ENCODE peak calls at places on chromosome 10, in ten cellular contexts. M, R, Q, F, I, O, V, A, X and N are unnamed samples.

GRCh38 chr10:87930929-87931835 is 67.8 kb downstream of the PTEN start:
- DNase-seq in M (no peak), R (no peak), Q (no peak), F (no peak), I (no peak), O (no peak), V (no peak), A (no peak), X (no peak), N (no peak)

GRCh38 chr10:44618910-44619309 is 234.0 kb upstream of the CXCL12 start:
- DNase-seq in M (no peak), R (no peak), Q (no peak), F (no peak), I (no peak), O (no peak), V (no peak), A (no peak), X (no peak), N (no peak)

GRCh38 chr10:132570771-132571564 is 33.4 kb downstream of the INPP5A start:
- DNase-seq in M (no peak), R (no peak), Q (peak; percentile 74), F (peak; percentile 13), I (no peak), O (peak; percentile 93), V (no peak), A (no peak), X (peak; percentile 81), N (no peak)

GRCh38 chr10:60480865-60481563 is 91.3 kb upstream of the ANK3 start:
- DNase-seq in M (peak; percentile 42), R (peak; percentile 34), Q (peak; percentile 75), F (no peak), I (no peak), O (no peak), V (peak; percentile 81), A (no peak), X (no peak), N (peak; percentile 71)

GRCh38 chr10:114720685-114721278 is 62.7 kb upstream of the ABLIM1 start:
- DNase-seq in M (no peak), R (no peak), Q (no peak), F (no peak), I (no peak), O (no peak), V (no peak), A (no peak), X (no peak), N (no peak)

GRCh38 chr10:11234857-11235640 is 217.4 kb downstream of the CELF2 start:
- DNase-seq in M (no peak), R (no peak), Q (no peak), F (no peak), I (no peak), O (no peak), V (no peak), A (no peak), X (no peak), N (no peak)

GRCh38 chr10:119654540-119654939 is 3.4 kb downstream of the BAG3 start:
- DNase-seq in M (no peak), R (peak; percentile 39), Q (peak; percentile 89), F (no peak), I (no peak), O (no peak), V (no peak), A (no peak), X (no peak), N (no peak)

GRCh38 chr10:52818019-52818418 is 45.4 kb upstream of the MBL2 start:
- DNase-seq in M (no peak), R (no peak), Q (no peak), F (no peak), I (no peak), O (no peak), V (peak; percentile 25), A (no peak), X (no peak), N (peak; percentile 27)

GRCh38 chr10:69913586-69913985 is 111.9 kb downstream of the COL13A1 start:
- DNase-seq in M (no peak), R (no peak), Q (no peak), F (peak; percentile 48), I (no peak), O (no peak), V (no peak), A (no peak), X (no peak), N (no peak)

GRCh38 chr10:113142601-113143000 is 192.6 kb downstream of the TCF7L2 start:
- DNase-seq in M (no peak), R (no peak), Q (no peak), F (no peak), I (no peak), O (no peak), V (no peak), A (no peak), X (no peak), N (no peak)

GRCh38 chr10:113138937-113139585 is 189.0 kb downstream of the TCF7L2 start:
- DNase-seq in M (no peak), R (no peak), Q (no peak), F (no peak), I (no peak), O (no peak), V (no peak), A (no peak), X (no peak), N (no peak)

GRCh38 chr10:113135025-113135424 is 185.0 kb downstream of the TCF7L2 start:
- DNase-seq in M (no peak), R (no peak), Q (no peak), F (no peak), I (no peak), O (no peak), V (no peak), A (no peak), X (no peak), N (no peak)

GRCh38 chr10:113140612-113141011 is 190.6 kb downstream of the TCF7L2 start:
- DNase-seq in M (no peak), R (no peak), Q (no peak), F (no peak), I (no peak), O (no peak), V (no peak), A (no peak), X (no peak), N (no peak)

GRCh38 chr10:113139695-113140094 is 189.6 kb downstream of the TCF7L2 start:
- DNase-seq in M (no peak), R (no peak), Q (no peak), F (no peak), I (no peak), O (no peak), V (peak; percentile 37), A (no peak), X (no peak), N (no peak)
- TF ChIP-seq CTCF in M (peak; percentile 17), R (no peak), Q (no peak), F (no peak), I (no peak), O (no peak), V (peak; percentile 47), A (peak; percentile 16), X (no peak), N (peak; percentile 60)

DNA sequence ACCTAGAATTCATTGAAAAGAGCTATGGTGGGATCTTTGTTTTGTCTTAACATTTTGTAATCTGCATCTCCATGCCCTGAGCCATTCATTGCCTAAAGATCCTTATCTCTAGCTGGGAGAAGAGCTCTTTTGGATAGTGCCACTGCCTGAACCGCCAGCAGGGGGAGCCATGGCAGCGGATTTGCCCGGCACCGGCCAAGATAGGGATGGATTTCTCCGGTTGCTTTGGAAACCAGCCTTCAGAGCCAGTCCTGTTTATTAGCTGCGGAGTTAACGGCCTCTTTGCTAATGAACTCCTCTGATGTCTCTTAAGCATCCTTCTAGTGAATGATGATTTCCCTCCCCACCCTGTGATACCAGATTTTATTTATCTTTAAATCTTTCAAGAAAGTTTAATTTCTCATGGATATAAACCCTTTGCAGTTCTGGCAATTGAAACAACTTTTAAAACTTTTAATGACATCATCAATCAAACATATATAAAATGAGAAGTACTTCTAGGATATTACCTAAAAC is 58.2 kb upstream of the LYZL2 start:
- DNase-seq in M (peak; percentile 76), R (peak; percentile 71), Q (peak; percentile 32), F (peak; percentile 96), I (peak; percentile 68), O (peak; percentile 93), V (peak; percentile 78), A (no peak), X (peak; percentile 73), N (peak; percentile 39)
- TF ChIP-seq CTCF in M (peak; percentile 78), R (peak; percentile 92), Q (peak; percentile 61), F (peak; percentile 95), I (peak; percentile 99), O (peak; percentile 83), V (peak; percentile 96), A (peak; percentile 57), X (peak; percentile 71), N (peak; percentile 98)

GRCh38 chr10:100518761-100519241 is 860 bp downstream of the SEC31B start:
- DNase-seq in M (peak; percentile 48), R (peak; percentile 57), Q (peak; percentile 77), F (peak; percentile 75), I (peak; percentile 57), O (no peak), V (peak; percentile 63), A (no peak), X (peak; percentile 61), N (peak; percentile 40)

GRCh38 chr10:100515612-100516011 is 4.0 kb downstream of the SEC31B start:
- DNase-seq in M (no peak), R (no peak), Q (peak; percentile 51), F (no peak), I (no peak), O (no peak), V (no peak), A (no peak), X (no peak), N (no peak)

GRCh38 chr10:100520811-100521210 is 1.1 kb upstream of the SEC31B start:
- DNase-seq in M (no peak), R (no peak), Q (no peak), F (no peak), I (no peak), O (no peak), V (no peak), A (no peak), X (no peak), N (no peak)

GRCh38 chr10:100519321-100520051 is at the start of gene SEC31B:
- DNase-seq in M (peak; percentile 66), R (peak; percentile 44), Q (no peak), F (peak; percentile 79), I (no peak), O (peak; percentile 82), V (no peak), A (no peak), X (no peak), N (no peak)

DNA sequence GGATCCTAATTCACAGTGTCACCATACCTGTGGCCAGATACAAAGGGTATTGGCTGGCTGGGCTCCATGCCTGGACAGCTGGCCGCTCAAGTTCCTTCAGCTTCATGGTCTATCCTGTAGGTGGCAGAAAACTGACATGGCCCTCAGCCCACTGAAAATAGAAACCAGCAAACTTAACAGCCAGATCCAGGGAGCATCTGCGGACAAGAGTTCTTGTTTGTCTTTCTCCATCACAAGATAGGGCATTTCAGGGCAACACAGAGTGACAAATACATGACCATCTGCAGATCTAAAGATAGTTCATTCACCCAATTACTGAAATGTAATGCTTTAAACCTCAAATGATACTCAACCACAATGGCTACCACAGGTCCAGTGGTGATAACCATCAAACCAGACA is 2.8 kb downstream of the SEC31B start:
- DNase-seq in M (no peak), R (no peak), Q (no peak), F (no peak), I (no peak), O (no peak), V (no peak), A (no peak), X (no peak), N (no peak)
- TF ChIP-seq CTCF in M (no peak), R (peak; percentile 10), Q (no peak), F (peak; percentile 23), I (no peak), O (no peak), V (peak; percentile 13), A (no peak), X (no peak), N (peak; percentile 7)

GRCh38 chr10:99732033-99732912 is at the start of the genes COX15 and CUTC:
- DNase-seq in M (peak; percentile 96), R (peak; percentile 98), Q (peak; percentile 96), F (peak; percentile 97), I (peak; percentile 93), O (peak; percentile 99), V (peak; percentile 96), A (peak; percentile 98), X (peak; percentile 93), N (peak; percentile 91)
- TF ChIP-seq CTCF in M (peak; percentile 41), R (no peak), Q (peak; percentile 39), F (peak; percentile 10), I (peak; percentile 6), O (peak; percentile 52), V (peak; percentile 19), A (no peak), X (peak; percentile 72), N (peak; percentile 40)